ENCODE peak calls at places on chromosomes 2 and 18, in nine cellular contexts. One of them, this sample, is unnamed.

GRCh38 chr2:32647180-32647651 is 19.4 kb downstream of the TTC27 start:
- DNase-seq in cardiac fibroblast: peak; percentile 91
- DNase-seq in HFFc6: peak; percentile 63
- DNase-seq in IMR-90: peak; percentile 93
- DNase-seq in Peyer's patch: no peak
- DNase-seq in BJ: peak; percentile 44
- DNase-seq in Calu3: no peak
- DNase-seq in foreskin fibroblast: peak; percentile 65
- DNase-seq in breast epithelium: no peak
- DNase-seq in this sample: no peak

GRCh38 chr2:144702051-144702450 is 182.1 kb upstream of the ZEB2 start:
- DNase-seq in cardiac fibroblast: no peak
- DNase-seq in HFFc6: no peak
- DNase-seq in IMR-90: no peak
- DNase-seq in Peyer's patch: peak; percentile 21
- DNase-seq in BJ: no peak
- DNase-seq in Calu3: no peak
- DNase-seq in foreskin fibroblast: no peak
- DNase-seq in breast epithelium: no peak
- DNase-seq in this sample: no peak

GRCh38 chr18:24704921-24705620 is 244.6 kb downstream of the HRH4 start:
- DNase-seq in cardiac fibroblast: no peak
- DNase-seq in HFFc6: peak; percentile 30
- DNase-seq in IMR-90: peak; percentile 94
- DNase-seq in Peyer's patch: no peak
- DNase-seq in BJ: peak; percentile 98
- DNase-seq in Calu3: no peak
- DNase-seq in foreskin fibroblast: no peak
- DNase-seq in breast epithelium: no peak
- DNase-seq in this sample: no peak

GRCh38 chr2:149145314-149146295 is 107.1 kb downstream of the LYPD6B start:
- DNase-seq in cardiac fibroblast: no peak
- DNase-seq in HFFc6: no peak
- DNase-seq in IMR-90: no peak
- DNase-seq in Peyer's patch: no peak
- DNase-seq in BJ: no peak
- DNase-seq in Calu3: no peak
- DNase-seq in foreskin fibroblast: peak; percentile 1
- DNase-seq in breast epithelium: no peak
- DNase-seq in this sample: no peak

GRCh38 chr18:78304199-78304826 is 675.3 kb upstream of the SALL3 start:
- DNase-seq in cardiac fibroblast: no peak
- DNase-seq in HFFc6: no peak
- DNase-seq in IMR-90: no peak
- DNase-seq in Peyer's patch: no peak
- DNase-seq in BJ: no peak
- DNase-seq in Calu3: no peak
- DNase-seq in foreskin fibroblast: no peak
- DNase-seq in breast epithelium: no peak
- DNase-seq in this sample: no peak

GRCh38 chr18:29962579-29962978 is 1080.0 kb downstream of the DSC3 start:
- DNase-seq in cardiac fibroblast: no peak
- DNase-seq in HFFc6: no peak
- DNase-seq in IMR-90: no peak
- DNase-seq in Peyer's patch: no peak
- DNase-seq in BJ: no peak
- DNase-seq in Calu3: no peak
- DNase-seq in foreskin fibroblast: no peak
- DNase-seq in breast epithelium: no peak
- DNase-seq in this sample: no peak

GRCh38 chr2:62056341-62056740 is 139.6 kb upstream of the B3GNT2 start:
- DNase-seq in cardiac fibroblast: no peak
- DNase-seq in HFFc6: no peak
- DNase-seq in IMR-90: no peak
- DNase-seq in Peyer's patch: no peak
- DNase-seq in BJ: no peak
- DNase-seq in Calu3: no peak
- DNase-seq in foreskin fibroblast: no peak
- DNase-seq in breast epithelium: no peak
- DNase-seq in this sample: no peak

GRCh38 chr2:117834992-117835391 is 20.5 kb downstream of the DDX18 start:
- DNase-seq in cardiac fibroblast: no peak
- DNase-seq in HFFc6: no peak
- DNase-seq in IMR-90: no peak
- DNase-seq in Peyer's patch: no peak
- DNase-seq in BJ: no peak
- DNase-seq in Calu3: no peak
- DNase-seq in foreskin fibroblast: no peak
- DNase-seq in breast epithelium: no peak
- DNase-seq in this sample: no peak

GRCh38 chr18:7899078-7899477 is 332.0 kb downstream of the PTPRM start:
- DNase-seq in cardiac fibroblast: no peak
- DNase-seq in HFFc6: no peak
- DNase-seq in IMR-90: no peak
- DNase-seq in Peyer's patch: no peak
- DNase-seq in BJ: no peak
- DNase-seq in Calu3: no peak
- DNase-seq in foreskin fibroblast: no peak
- DNase-seq in breast epithelium: no peak
- DNase-seq in this sample: no peak
- TF ChIP-seq CTCF in cardiac fibroblast: no peak
- TF ChIP-seq CTCF in HFFc6: no peak
- TF ChIP-seq CTCF in IMR-90: no peak
- TF ChIP-seq CTCF in Peyer's patch: no peak
- TF ChIP-seq CTCF in BJ: no peak
- TF ChIP-seq CTCF in Calu3: no peak
- TF ChIP-seq CTCF in foreskin fibroblast: no peak
- TF ChIP-seq CTCF in breast epithelium: no peak
- TF ChIP-seq CTCF in this sample: no peak

GRCh38 chr18:31680836-31681568 is 3.4 kb downstream of the B4GALT6 start:
- DNase-seq in cardiac fibroblast: peak; percentile 48
- DNase-seq in HFFc6: no peak
- DNase-seq in IMR-90: no peak
- DNase-seq in Peyer's patch: no peak
- DNase-seq in BJ: no peak
- DNase-seq in Calu3: no peak
- DNase-seq in foreskin fibroblast: no peak
- DNase-seq in breast epithelium: no peak
- DNase-seq in this sample: no peak
- TF ChIP-seq CTCF in cardiac fibroblast: peak; percentile 9
- TF ChIP-seq CTCF in HFFc6: no peak
- TF ChIP-seq CTCF in IMR-90: peak; percentile 2
- TF ChIP-seq CTCF in Peyer's patch: no peak
- TF ChIP-seq CTCF in BJ: no peak
- TF ChIP-seq CTCF in Calu3: no peak
- TF ChIP-seq CTCF in foreskin fibroblast: no peak
- TF ChIP-seq CTCF in breast epithelium: no peak
- TF ChIP-seq CTCF in this sample: no peak

DNA sequence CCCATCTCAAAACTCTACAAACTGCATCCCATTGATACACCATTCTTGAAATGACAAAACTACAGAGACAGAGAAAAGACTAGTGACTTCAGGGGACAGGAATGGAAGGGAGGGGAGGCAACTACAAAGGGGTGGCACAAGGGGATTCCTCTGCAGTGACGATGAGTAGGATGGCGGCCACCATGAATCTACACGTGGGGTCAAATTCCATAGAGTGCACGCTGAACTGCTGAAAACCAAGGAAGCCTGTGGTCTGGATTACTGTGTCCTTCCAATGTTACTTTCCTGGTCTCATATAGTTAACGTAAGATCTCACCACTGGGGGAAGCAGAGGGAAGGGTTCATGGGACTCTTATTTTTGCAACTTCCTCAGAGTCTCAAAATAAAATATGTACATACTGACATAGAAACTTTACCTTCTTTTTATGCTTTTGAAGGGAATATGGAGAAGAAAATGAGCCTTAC is 23.6 kb downstream of the COX7A2L start:
- DNase-seq in cardiac fibroblast: no peak
- DNase-seq in HFFc6: no peak
- DNase-seq in IMR-90: no peak
- DNase-seq in Peyer's patch: no peak
- DNase-seq in BJ: no peak
- DNase-seq in Calu3: no peak
- DNase-seq in foreskin fibroblast: no peak
- DNase-seq in breast epithelium: no peak
- DNase-seq in this sample: no peak
- TF ChIP-seq CTCF in cardiac fibroblast: peak; percentile 15
- TF ChIP-seq CTCF in HFFc6: peak; percentile 42
- TF ChIP-seq CTCF in IMR-90: no peak
- TF ChIP-seq CTCF in Peyer's patch: no peak
- TF ChIP-seq CTCF in BJ: no peak
- TF ChIP-seq CTCF in Calu3: no peak
- TF ChIP-seq CTCF in foreskin fibroblast: no peak
- TF ChIP-seq CTCF in breast epithelium: no peak
- TF ChIP-seq CTCF in this sample: no peak

GRCh38 chr2:69012310-69013122 is 463 bp upstream of the ANTXR1 start:
- DNase-seq in cardiac fibroblast: peak; percentile 83
- DNase-seq in HFFc6: no peak
- DNase-seq in IMR-90: peak; percentile 76
- DNase-seq in Peyer's patch: peak; percentile 37
- DNase-seq in BJ: no peak
- DNase-seq in Calu3: peak; percentile 31
- DNase-seq in foreskin fibroblast: peak; percentile 65
- DNase-seq in breast epithelium: no peak
- DNase-seq in this sample: peak; percentile 55

GRCh38 chr2:69013123-69013836 is at the start of gene ANTXR1:
- DNase-seq in cardiac fibroblast: peak; percentile 83
- DNase-seq in HFFc6: peak; percentile 67
- DNase-seq in IMR-90: peak; percentile 78
- DNase-seq in Peyer's patch: no peak
- DNase-seq in BJ: no peak
- DNase-seq in Calu3: peak; percentile 9
- DNase-seq in foreskin fibroblast: peak; percentile 61
- DNase-seq in breast epithelium: no peak
- DNase-seq in this sample: no peak

GRCh38 chr2:69013837-69014796 is 1.1 kb downstream of the ANTXR1 start:
- DNase-seq in cardiac fibroblast: peak; percentile 52
- DNase-seq in HFFc6: peak; percentile 30
- DNase-seq in IMR-90: peak; percentile 54
- DNase-seq in Peyer's patch: no peak
- DNase-seq in BJ: no peak
- DNase-seq in Calu3: no peak
- DNase-seq in foreskin fibroblast: peak; percentile 18
- DNase-seq in breast epithelium: no peak
- DNase-seq in this sample: no peak

GRCh38 chr2:69010437-69011194 is 2.4 kb upstream of the ANTXR1 start:
- DNase-seq in cardiac fibroblast: no peak
- DNase-seq in HFFc6: peak; percentile 19
- DNase-seq in IMR-90: no peak
- DNase-seq in Peyer's patch: no peak
- DNase-seq in BJ: no peak
- DNase-seq in Calu3: no peak
- DNase-seq in foreskin fibroblast: no peak
- DNase-seq in breast epithelium: no peak
- DNase-seq in this sample: no peak

DNA sequence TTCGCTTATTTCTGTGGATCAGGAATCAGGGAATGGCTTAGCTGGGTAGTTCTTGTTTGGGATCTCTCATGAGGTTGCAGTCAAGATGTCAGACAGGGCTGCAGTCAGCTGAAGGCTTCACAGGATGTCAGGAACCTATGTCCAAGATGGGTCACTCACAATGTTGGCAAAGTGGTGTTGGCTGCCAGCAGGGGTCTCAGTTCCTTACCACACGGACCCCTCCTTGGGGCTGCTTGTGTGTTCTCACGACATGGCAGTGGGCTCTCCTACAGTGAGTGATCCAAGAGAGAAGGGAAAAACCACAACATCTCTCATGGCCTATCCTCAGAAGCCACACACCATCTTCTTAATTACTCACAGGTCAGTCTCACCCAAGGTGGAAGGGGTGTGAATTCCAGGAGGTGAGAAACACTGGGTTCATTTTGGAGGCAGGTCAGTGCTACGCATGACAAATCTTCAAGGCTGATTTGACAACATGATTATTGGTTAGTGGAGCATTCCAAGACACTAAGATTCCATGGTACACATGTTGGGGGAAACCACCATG is 1.3 kb upstream of the ANTXR1 start:
- DNase-seq in cardiac fibroblast: no peak
- DNase-seq in HFFc6: no peak
- DNase-seq in IMR-90: no peak
- DNase-seq in Peyer's patch: no peak
- DNase-seq in BJ: no peak
- DNase-seq in Calu3: no peak
- DNase-seq in foreskin fibroblast: no peak
- DNase-seq in breast epithelium: no peak
- DNase-seq in this sample: no peak
- TF ChIP-seq CTCF in cardiac fibroblast: no peak
- TF ChIP-seq CTCF in HFFc6: peak; percentile 44
- TF ChIP-seq CTCF in IMR-90: no peak
- TF ChIP-seq CTCF in Peyer's patch: no peak
- TF ChIP-seq CTCF in BJ: peak; percentile 3
- TF ChIP-seq CTCF in Calu3: no peak
- TF ChIP-seq CTCF in foreskin fibroblast: no peak
- TF ChIP-seq CTCF in breast epithelium: no peak
- TF ChIP-seq CTCF in this sample: no peak

GRCh38 chr2:101777337-101777736 is 79.8 kb downstream of the MAP4K4 start:
- DNase-seq in cardiac fibroblast: no peak
- DNase-seq in HFFc6: no peak
- DNase-seq in IMR-90: no peak
- DNase-seq in Peyer's patch: no peak
- DNase-seq in BJ: no peak
- DNase-seq in Calu3: no peak
- DNase-seq in foreskin fibroblast: no peak
- DNase-seq in breast epithelium: no peak
- DNase-seq in this sample: no peak

GRCh38 chr2:101775636-101776035 is 78.1 kb downstream of the MAP4K4 start:
- DNase-seq in cardiac fibroblast: no peak
- DNase-seq in HFFc6: no peak
- DNase-seq in IMR-90: no peak
- DNase-seq in Peyer's patch: no peak
- DNase-seq in BJ: no peak
- DNase-seq in Calu3: no peak
- DNase-seq in foreskin fibroblast: no peak
- DNase-seq in breast epithelium: no peak
- DNase-seq in this sample: no peak

GRCh38 chr2:101778102-101778501 is 80.6 kb downstream of the MAP4K4 start:
- DNase-seq in cardiac fibroblast: no peak
- DNase-seq in HFFc6: no peak
- DNase-seq in IMR-90: no peak
- DNase-seq in Peyer's patch: no peak
- DNase-seq in BJ: no peak
- DNase-seq in Calu3: no peak
- DNase-seq in foreskin fibroblast: no peak
- DNase-seq in breast epithelium: no peak
- DNase-seq in this sample: no peak

GRCh38 chr2:101775092-101775491 is 77.6 kb downstream of the MAP4K4 start:
- DNase-seq in cardiac fibroblast: peak; percentile 61
- DNase-seq in HFFc6: no peak
- DNase-seq in IMR-90: peak; percentile 67
- DNase-seq in Peyer's patch: no peak
- DNase-seq in BJ: no peak
- DNase-seq in Calu3: no peak
- DNase-seq in foreskin fibroblast: no peak
- DNase-seq in breast epithelium: no peak
- DNase-seq in this sample: no peak

GRCh38 chr2:101776172-101777043 is 78.9 kb downstream of the MAP4K4 start:
- DNase-seq in cardiac fibroblast: peak; percentile 56
- DNase-seq in HFFc6: no peak
- DNase-seq in IMR-90: no peak
- DNase-seq in Peyer's patch: no peak
- DNase-seq in BJ: no peak
- DNase-seq in Calu3: no peak
- DNase-seq in foreskin fibroblast: no peak
- DNase-seq in breast epithelium: no peak
- DNase-seq in this sample: no peak
- TF ChIP-seq CTCF in cardiac fibroblast: peak; percentile 66
- TF ChIP-seq CTCF in HFFc6: no peak
- TF ChIP-seq CTCF in IMR-90: peak; percentile 22
- TF ChIP-seq CTCF in Peyer's patch: no peak
- TF ChIP-seq CTCF in BJ: peak; percentile 10
- TF ChIP-seq CTCF in Calu3: no peak
- TF ChIP-seq CTCF in foreskin fibroblast: no peak
- TF ChIP-seq CTCF in breast epithelium: no peak
- TF ChIP-seq CTCF in this sample: no peak

GRCh38 chr18:22332590-22332989 is 85.1 kb downstream of the CTAGE1 start:
- DNase-seq in cardiac fibroblast: peak; percentile 18
- DNase-seq in HFFc6: no peak
- DNase-seq in IMR-90: no peak
- DNase-seq in Peyer's patch: no peak
- DNase-seq in BJ: no peak
- DNase-seq in Calu3: no peak
- DNase-seq in foreskin fibroblast: no peak
- DNase-seq in breast epithelium: no peak
- DNase-seq in this sample: no peak
- TF ChIP-seq CTCF in cardiac fibroblast: no peak
- TF ChIP-seq CTCF in HFFc6: peak; percentile 53
- TF ChIP-seq CTCF in IMR-90: peak; percentile 21
- TF ChIP-seq CTCF in Peyer's patch: no peak
- TF ChIP-seq CTCF in BJ: no peak
- TF ChIP-seq CTCF in Calu3: no peak
- TF ChIP-seq CTCF in foreskin fibroblast: peak; percentile 4
- TF ChIP-seq CTCF in breast epithelium: no peak
- TF ChIP-seq CTCF in this sample: no peak